ENCODE peak calls at places on chromosomes 1 and 21, in six cellular contexts. S is GM12878, F is K562, V is H1, Y is SK-N-SH, E is HepG2. W is an unnamed sample.

GRCh38 chr1:26959722-26960624 is at the start of gene KDF1:
- DNase-seq in S (no peak), F (peak; percentile 85), E (no peak), Y (peak; percentile 64), V (peak; percentile 77), W (no peak)

GRCh38 chr1:63874278-63874880 is 100.6 kb downstream of the ROR1 start:
- DNase-seq in S (no peak), F (no peak), E (no peak), Y (no peak), V (no peak), W (no peak)

GRCh38 chr1:160325252-160325651 is 17.8 kb downstream of the COPA start:
- DNase-seq in Y (no peak), F (no peak), E (no peak), S (no peak), V (no peak), W (no peak)

GRCh38 chr1:78339490-78339889 is 151.3 kb upstream of the PTGFR start:
- DNase-seq in S (no peak), F (no peak), Y (no peak), V (no peak), E (no peak), W (no peak)

GRCh38 chr1:37176269-37176668 is 142.0 kb upstream of the GRIK3 start:
- DNase-seq in V (no peak), E (no peak), F (no peak), Y (no peak), S (no peak), W (no peak)

GRCh38 chr1:57770772-57771171 is 346.9 kb upstream of the DAB1 start:
- DNase-seq in F (peak; percentile 9), V (no peak), Y (no peak), S (no peak), E (peak; percentile 3), W (peak; percentile 10)

GRCh38 chr1:164575356-164575755 is 16.4 kb downstream of the PBX1 start:
- DNase-seq in V (no peak), Y (no peak), F (no peak), E (no peak), S (no peak), W (no peak)

GRCh38 chr1:7258622-7259135 is 473.4 kb downstream of the CAMTA1 start:
- DNase-seq in S (no peak), E (no peak), V (no peak), F (no peak), Y (no peak), W (no peak)

GRCh38 chr1:92004129-92004528 is 25.7 kb upstream of the EPHX4 start:
- DNase-seq in E (no peak), V (no peak), F (no peak), S (no peak), Y (no peak), W (no peak)

GRCh38 chr1:212452323-212453155 is 19.8 kb downstream of the NENF start:
- DNase-seq in Y (no peak), E (no peak), S (no peak), F (no peak), V (no peak), W (no peak)

GRCh38 chr21:38945536-38946245 is 140.0 kb downstream of the ETS2 start:
- DNase-seq in S (no peak), F (no peak), V (peak; percentile 17), Y (no peak), E (no peak), W (no peak)

GRCh38 chr1:150881331-150882070 is 5.1 kb upstream of the ARNT start:
- DNase-seq in Y (no peak), V (no peak), F (no peak), E (no peak), S (no peak), W (no peak)

GRCh38 chr1:229675396-229675795 is 49.3 kb downstream of the URB2 start:
- DNase-seq in F (peak; percentile 1), Y (no peak), S (no peak), V (no peak), E (no peak), W (no peak)

GRCh38 chr1:183370399-183371058 is 47.7 kb downstream of the NMNAT2 start:
- DNase-seq in Y (no peak), S (no peak), E (no peak), F (no peak), V (no peak), W (no peak)
- TF ChIP-seq CHD2 in Y (no peak), S (no peak), E (no peak), F (no peak), V (no peak), W (no peak)

GRCh38 chr1:67542747-67543146 is 112.5 kb upstream of the SERBP1 start:
- DNase-seq in S (no peak), Y (no peak), F (no peak), V (no peak), E (no peak), W (no peak)

GRCh38 chr1:67544921-67545320 is 114.7 kb upstream of the SERBP1 start:
- DNase-seq in S (no peak), E (no peak), Y (no peak), V (no peak), F (no peak), W (no peak)

GRCh38 chr1:67540733-67541125 is 110.5 kb upstream of the SERBP1 start:
- DNase-seq in V (no peak), S (no peak), F (no peak), Y (no peak), E (no peak), W (no peak)

GRCh38 chr1:67540025-67540732 is 110.0 kb upstream of the SERBP1 start:
- DNase-seq in V (no peak), S (no peak), E (no peak), Y (no peak), F (no peak), W (no peak)

GRCh38 chr1:67545364-67545763 is 115.2 kb upstream of the SERBP1 start:
- DNase-seq in F (no peak), S (no peak), E (no peak), V (no peak), Y (no peak), W (no peak)
- TF ChIP-seq CHD2 in F (no peak), S (no peak), E (no peak), V (no peak), Y (no peak), W (no peak)

GRCh38 chr1:158037876-158038359 is 44.5 kb downstream of the KIRREL1 start:
- DNase-seq in V (no peak), F (no peak), E (no peak), S (no peak), Y (no peak), W (no peak)
- TF ChIP-seq CHD2 in V (no peak), F (no peak), E (no peak), S (no peak), Y (no peak), W (no peak)

DNA sequence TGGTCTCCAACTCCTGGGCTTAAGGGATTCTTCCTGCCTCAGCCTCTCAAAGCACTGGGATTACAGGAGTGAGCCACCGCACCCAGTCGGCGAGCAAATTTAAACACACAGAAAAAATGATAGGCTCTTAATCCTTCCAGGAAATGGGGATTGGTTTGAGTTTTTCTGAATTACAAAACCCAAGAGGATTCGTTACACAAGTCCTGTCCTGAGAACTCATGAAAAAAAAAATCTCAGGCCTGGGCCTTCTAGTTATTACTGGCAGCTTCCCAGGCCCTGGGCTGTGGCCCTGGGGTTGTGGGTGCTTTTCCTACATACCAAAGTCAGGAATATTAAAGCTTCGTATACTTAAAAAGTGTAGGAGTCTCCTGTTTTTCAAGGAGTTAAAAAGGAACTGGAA is 6.2 kb upstream of the IFNGR2 start:
- DNase-seq in E (no peak), V (no peak), Y (no peak), S (no peak), F (no peak), W (no peak)
- TF ChIP-seq CHD2 in E (no peak), V (no peak), Y (no peak), S (no peak), F (no peak), W (no peak)

GRCh38 chr1:42315500-42315899 is 19.5 kb downstream of the FOXJ3 start:
- DNase-seq in F (no peak), S (no peak), E (peak; percentile 56), V (no peak), Y (no peak), W (no peak)
- TF ChIP-seq CHD2 in F (no peak), S (no peak), E (no peak), V (no peak), Y (no peak), W (no peak)

GRCh38 chr1:89170171-89171066 is 5.4 kb downstream of the GBP7 start:
- DNase-seq in Y (no peak), E (no peak), V (no peak), S (no peak), F (no peak), W (no peak)
- TF ChIP-seq CHD2 in Y (no peak), E (no peak), V (no peak), S (no peak), F (no peak), W (no peak)

W was measured in A549.